ENCODE peak calls at places on chromosome 2, in five cellular contexts. One of them, this sample, is unnamed.

GRCh38 chr2:12918841-12919445 is 202.2 kb downstream of the TRIB2 start:
- DNase-seq in AG08395: peak
- DNase-seq in NCI-H69: no peak
- DNase-seq in H54: no peak
- DNase-seq in activated CD8-positive, alpha-beta memory T cell treated with anti-CD3 and anti-CD28 coated beads, Interleukin-2, amount 10 ng/mL, durations not matched to agents 7 days and 5 days: no peak
- DNase-seq in this sample: no peak

GRCh38 chr2:234249873-234250272 is 199.4 kb downstream of the SPP2 start:
- DNase-seq in activated CD8-positive, alpha-beta memory T cell treated with anti-CD3 and anti-CD28 coated beads, Interleukin-2, amount 10 ng/mL, durations not matched to agents 7 days and 5 days: no peak
- DNase-seq in NCI-H69: no peak
- DNase-seq in AG08395: peak
- DNase-seq in H54: peak
- DNase-seq in this sample: no peak

GRCh38 chr2:74553892-74554820 is at the start of the genes DOK1 and LOXL3:
- DNase-seq in AG08395: peak
- DNase-seq in H54: peak
- DNase-seq in NCI-H69: peak
- DNase-seq in activated CD8-positive, alpha-beta memory T cell treated with anti-CD3 and anti-CD28 coated beads, Interleukin-2, amount 10 ng/mL, durations not matched to agents 7 days and 5 days: peak
- DNase-seq in this sample: peak

GRCh38 chr2:133756833-133757232 is 188.6 kb upstream of the NCKAP5 start:
- DNase-seq in NCI-H69: no peak
- DNase-seq in H54: no peak
- DNase-seq in activated CD8-positive, alpha-beta memory T cell treated with anti-CD3 and anti-CD28 coated beads, Interleukin-2, amount 10 ng/mL, durations not matched to agents 7 days and 5 days: no peak
- DNase-seq in AG08395: no peak
- DNase-seq in this sample: no peak

GRCh38 chr2:67436221-67436620 is 39.1 kb downstream of the ETAA1 start:
- DNase-seq in NCI-H69: no peak
- DNase-seq in H54: no peak
- DNase-seq in AG08395: no peak
- DNase-seq in activated CD8-positive, alpha-beta memory T cell treated with anti-CD3 and anti-CD28 coated beads, Interleukin-2, amount 10 ng/mL, durations not matched to agents 7 days and 5 days: no peak
- DNase-seq in this sample: no peak

GRCh38 chr2:60899230-60899891 is 18.0 kb downstream of the REL start:
- DNase-seq in H54: no peak
- DNase-seq in NCI-H69: no peak
- DNase-seq in activated CD8-positive, alpha-beta memory T cell treated with anti-CD3 and anti-CD28 coated beads, Interleukin-2, amount 10 ng/mL, durations not matched to agents 7 days and 5 days: no peak
- DNase-seq in AG08395: no peak
- DNase-seq in this sample: no peak

GRCh38 chr2:159711562-159712193 is 628 bp upstream of the MARCHF7 start:
- DNase-seq in NCI-H69: no peak
- DNase-seq in H54: no peak
- DNase-seq in AG08395: no peak
- DNase-seq in activated CD8-positive, alpha-beta memory T cell treated with anti-CD3 and anti-CD28 coated beads, Interleukin-2, amount 10 ng/mL, durations not matched to agents 7 days and 5 days: no peak
- DNase-seq in this sample: no peak

GRCh38 chr2:62794791-62795190 is 89.3 kb downstream of the EHBP1 start:
- DNase-seq in AG08395: no peak
- DNase-seq in activated CD8-positive, alpha-beta memory T cell treated with anti-CD3 and anti-CD28 coated beads, Interleukin-2, amount 10 ng/mL, durations not matched to agents 7 days and 5 days: no peak
- DNase-seq in NCI-H69: peak
- DNase-seq in H54: no peak
- DNase-seq in this sample: no peak